ENCODE peak calls at places on chromosomes 3 and 15, in seven cellular contexts. K is left lung; B is activated naive CD8-positive, alpha-beta T cell treated with anti-CD3 and anti-CD28 coated beads, Interleukin-2, amount 50 U/mL, for 24 hours; D is upper lobe of left lung; Y is left lobe of liver; O is heart right ventricle; W is activated CD8-positive, alpha-beta T cell treated with anti-CD3 and anti-CD28 coated beads for 36 hours. H is an unnamed sample.

GRCh38 chr15:74240002-74240568 is 4.0 kb downstream of the CCDC33 start:
- ATAC-seq in Y (peak), W (no peak), D (peak), K (peak), O (peak), B (no peak), H (peak)

GRCh38 chr3:182382112-182382857 is 411.0 kb upstream of the ATP11B start:
- ATAC-seq in Y (no peak), W (no peak), K (no peak), O (no peak), D (no peak), B (no peak), H (no peak)

GRCh38 chr15:38017721-38018120 is 83.3 kb downstream of the TMCO5A start:
- ATAC-seq in O (no peak), W (no peak), D (no peak), K (peak), B (no peak), Y (peak), H (no peak)

GRCh38 chr15:59172289-59172901 is 34.2 kb upstream of the LDHAL6B start:
- ATAC-seq in Y (no peak), B (no peak), K (no peak), W (no peak), O (no peak), D (no peak), H (no peak)

GRCh38 chr15:40045572-40046217 is 6.7 kb upstream of the SRP14 start:
- ATAC-seq in B (no peak), O (no peak), Y (no peak), D (no peak), K (peak), W (no peak), H (peak)

GRCh38 chr3:133849346-133849745 is 43.7 kb downstream of the SRPRB start:
- ATAC-seq in B (no peak), D (no peak), Y (no peak), O (no peak), W (peak), K (no peak), H (no peak)

GRCh38 chr3:148880681-148881080 is 15.6 kb downstream of the CPA3 start:
- ATAC-seq in Y (no peak), K (no peak), W (no peak), B (no peak), D (no peak), O (no peak), H (no peak)

GRCh38 chr15:49875392-49875791 is 243.6 kb downstream of the ATP8B4 start:
- ATAC-seq in D (no peak), Y (peak), B (no peak), O (no peak), K (no peak), W (no peak), H (no peak)

GRCh38 chr3:195060217-195060481 is 210.8 kb downstream of the XXYLT1 start:
- ATAC-seq in Y (no peak), D (no peak), W (no peak), B (no peak), O (no peak), K (no peak), H (no peak)

GRCh38 chr15:91885054-91885453 is 31.5 kb downstream of the SLCO3A1 start:
- ATAC-seq in W (no peak), D (no peak), O (no peak), B (no peak), K (no peak), Y (no peak), H (no peak)

H was measured in gastroesophageal sphincter.